ENCODE peak calls at places on chromosomes 2 and 18, in seven cellular contexts. Z is stimulated activated CD8-positive, alpha-beta memory T cell treated with anti-CD3 and anti-CD28 coated beads, Interleukin-12 subunit alpha, Interleukin-12 subunit beta, amount 100 ng/mL, for 4 hours; A is pancreas; S is HEK293T; I is A549; D is iPS DF 19.7; N is GM12865. B is an unnamed sample.

GRCh38 chr2:193518061-193518817 is 1323.5 kb upstream of the TMEFF2 start:
- DNase-seq in Z (no peak), A (no peak), S (no peak), I (peak; percentile 57), D (no peak), N (no peak), B (no peak)

GRCh38 chr18:46622999-46623398 is 34.0 kb downstream of the LOXHD1 start:
- DNase-seq in Z (no peak), A (no peak), S (no peak), I (peak; percentile 11), D (no peak), N (peak; percentile 9), B (peak; percentile 26)

GRCh38 chr2:120609826-120610395 is 125.8 kb upstream of the GLI2 start:
- DNase-seq in Z (no peak), A (no peak), S (no peak), I (no peak), D (no peak), N (no peak), B (no peak)

GRCh38 chr2:45882707-45883106 is 231.2 kb downstream of the PRKCE start:
- DNase-seq in Z (no peak), A (no peak), S (no peak), I (no peak), D (no peak), N (no peak), B (no peak)

GRCh38 chr18:22609642-22610041 is 191.9 kb upstream of the CTAGE1 start:
- DNase-seq in Z (no peak), A (peak; percentile 40), S (peak; percentile 67), I (peak; percentile 67), D (no peak), N (no peak), B (no peak)

GRCh38 chr2:18597618-18598017 is 8.2 kb upstream of the NT5C1B start:
- DNase-seq in Z (no peak), A (no peak), S (no peak), I (no peak), D (no peak), N (no peak), B (no peak)

GRCh38 chr18:7980136-7980535 is 413.0 kb downstream of the PTPRM start:
- DNase-seq in Z (no peak), A (no peak), S (no peak), I (no peak), D (peak; percentile 28), N (peak; percentile 11), B (no peak)

GRCh38 chr2:208657468-208657867 is 250.9 kb downstream of the PTH2R start:
- DNase-seq in Z (no peak), A (no peak), S (no peak), I (peak; percentile 11), D (peak; percentile 12), N (no peak), B (no peak)

GRCh38 chr2:128450211-128451015 is 131.7 kb upstream of the HS6ST1 start:
- DNase-seq in Z (no peak), A (no peak), S (no peak), I (no peak), D (no peak), N (no peak), B (no peak)

GRCh38 chr2:169038338-169038757 is 7.2 kb upstream of the ABCB11 start:
- DNase-seq in Z (no peak), A (no peak), S (no peak), I (peak; percentile 47), D (no peak), N (peak; percentile 35), B (no peak)

GRCh38 chr18:2302628-2303516 is 268.4 kb downstream of the METTL4 start:
- DNase-seq in Z (no peak), A (no peak), S (no peak), I (peak; percentile 82), D (no peak), N (no peak), B (no peak)

GRCh38 chr2:43745457-43745856 is 28.4 kb upstream of the DYNC2LI1 start:
- DNase-seq in Z (no peak), A (no peak), S (no peak), I (no peak), D (no peak), N (no peak), B (no peak)

GRCh38 chr2:186460465-186460864 is 25.6 kb upstream of the ZC3H15 start:
- DNase-seq in Z (no peak), A (no peak), S (no peak), I (peak; percentile 26), D (no peak), N (peak; percentile 44), B (no peak)

GRCh38 chr2:65096948-65097347 is 33.0 kb downstream of the RAB1A start:
- DNase-seq in Z (no peak), A (no peak), S (no peak), I (no peak), D (no peak), N (no peak), B (no peak)

GRCh38 chr2:176280156-176280555 is 10.9 kb downstream of the MTX2 start:
- DNase-seq in Z (no peak), A (no peak), S (no peak), I (no peak), D (no peak), N (no peak), B (no peak)

GRCh38 chr2:24115057-24115456 is 8.1 kb downstream of the PFN4 start:
- DNase-seq in Z (no peak), A (no peak), S (no peak), I (peak; percentile 35), D (no peak), N (no peak), B (no peak)

GRCh38 chr2:149915151-149915550 is 327.6 kb upstream of the MMADHC start:
- DNase-seq in Z (no peak), A (no peak), S (no peak), I (no peak), D (no peak), N (no peak), B (no peak)

GRCh38 chr18:46421973-46422551 is 235.0 kb downstream of the LOXHD1 start:
- DNase-seq in Z (no peak), A (no peak), S (no peak), I (no peak), D (no peak), N (peak; percentile 18), B (no peak)

GRCh38 chr18:51857989-51858388 is 482.0 kb upstream of the DCC start:
- DNase-seq in Z (no peak), A (no peak), S (no peak), I (peak; percentile 5), D (no peak), N (no peak), B (no peak)

GRCh38 chr2:105337122-105338019 is at the start of gene C2orf49:
- DNase-seq in Z (peak; percentile 80), A (peak; percentile 80), S (peak; percentile 90), I (peak; percentile 87), D (peak; percentile 68), N (peak; percentile 85), B (peak; percentile 83)

GRCh38 chr18:3758531-3758930 is 308.6 kb downstream of the TGIF1 start:
- DNase-seq in Z (no peak), A (no peak), S (no peak), I (peak; percentile 64), D (no peak), N (no peak), B (no peak)

GRCh38 chr2:165373322-165374025 is 96.0 kb upstream of the CSRNP3 start:
- DNase-seq in Z (no peak), A (no peak), S (no peak), I (no peak), D (no peak), N (no peak), B (no peak)

GRCh38 chr2:179692610-179693009 is 168.8 kb downstream of the ZNF385B start:
- DNase-seq in Z (no peak), A (no peak), S (no peak), I (no peak), D (no peak), N (no peak), B (no peak)

GRCh38 chr18:40259073-40259472 is 1696.0 kb upstream of the PIK3C3 start:
- DNase-seq in Z (no peak), A (no peak), S (no peak), I (no peak), D (no peak), N (no peak), B (no peak)

GRCh38 chr2:154203206-154203605 is 331.5 kb downstream of the GALNT13 start:
- DNase-seq in Z (no peak), A (no peak), S (no peak), I (no peak), D (no peak), N (no peak), B (no peak)

B was measured in GDM1.